ENCODE peak calls at places on chromosomes 11 and 22, in four cellular contexts. One of them, this sample, is unnamed.

GRCh38 chr22:32318361-32318760 is 39.3 kb upstream of the RFPL3 start:
- DNase-seq in CD8-positive, alpha-beta T cell: no peak
- DNase-seq in breast epithelium: no peak
- DNase-seq in body of pancreas: no peak
- DNase-seq in this sample: no peak

GRCh38 chr11:3880724-3881123 is 25.3 kb downstream of the STIM1 start:
- DNase-seq in CD8-positive, alpha-beta T cell: no peak
- DNase-seq in breast epithelium: no peak
- DNase-seq in body of pancreas: no peak
- DNase-seq in this sample: no peak

GRCh38 chr22:30038219-30038618 is 42.0 kb upstream of the HORMAD2 start:
- DNase-seq in CD8-positive, alpha-beta T cell: no peak
- DNase-seq in breast epithelium: no peak
- DNase-seq in body of pancreas: peak
- DNase-seq in this sample: peak

GRCh38 chr11:117387992-117388765 is 60.5 kb downstream of the CEP164 start:
- DNase-seq in CD8-positive, alpha-beta T cell: no peak
- DNase-seq in breast epithelium: no peak
- DNase-seq in body of pancreas: no peak
- DNase-seq in this sample: no peak

GRCh38 chr11:129699711-129700304 is 115.8 kb upstream of the TMEM45B start:
- DNase-seq in CD8-positive, alpha-beta T cell: no peak
- DNase-seq in breast epithelium: no peak
- DNase-seq in body of pancreas: no peak
- DNase-seq in this sample: no peak

GRCh38 chr11:10164621-10165020 is 129.4 kb downstream of the SBF2 start:
- DNase-seq in CD8-positive, alpha-beta T cell: no peak
- DNase-seq in breast epithelium: no peak
- DNase-seq in body of pancreas: no peak
- DNase-seq in this sample: no peak

GRCh38 chr22:46038516-46039430 is 61.8 kb upstream of the WNT7B start:
- DNase-seq in CD8-positive, alpha-beta T cell: no peak
- DNase-seq in breast epithelium: peak
- DNase-seq in body of pancreas: peak
- DNase-seq in this sample: no peak

GRCh38 chr22:36828815-36829214 is 12.0 kb upstream of the PVALB start:
- DNase-seq in CD8-positive, alpha-beta T cell: no peak
- DNase-seq in breast epithelium: no peak
- DNase-seq in body of pancreas: no peak
- DNase-seq in this sample: no peak

GRCh38 chr11:30510750-30511149 is 75.4 kb downstream of the MPPED2 start:
- DNase-seq in CD8-positive, alpha-beta T cell: no peak
- DNase-seq in breast epithelium: no peak
- DNase-seq in body of pancreas: no peak
- DNase-seq in this sample: no peak

GRCh38 chr11:66509131-66509561 is 1.3 kb upstream of the BBS1 start:
- DNase-seq in CD8-positive, alpha-beta T cell: no peak
- DNase-seq in breast epithelium: no peak
- DNase-seq in body of pancreas: no peak
- DNase-seq in this sample: no peak

GRCh38 chr22:33570110-33570509 is 350.2 kb downstream of the LARGE1 start:
- DNase-seq in CD8-positive, alpha-beta T cell: no peak
- DNase-seq in breast epithelium: no peak
- DNase-seq in body of pancreas: no peak
- DNase-seq in this sample: no peak

GRCh38 chr11:75233688-75234295 is 6.8 kb upstream of the TPBGL start:
- DNase-seq in CD8-positive, alpha-beta T cell: no peak
- DNase-seq in breast epithelium: no peak
- DNase-seq in body of pancreas: no peak
- DNase-seq in this sample: peak

GRCh38 chr11:1852271-1852877 is 510 bp upstream of the LSP1 start:
- DNase-seq in CD8-positive, alpha-beta T cell: no peak
- DNase-seq in breast epithelium: no peak
- DNase-seq in body of pancreas: no peak
- DNase-seq in this sample: no peak

GRCh38 chr11:15850992-15851615 is 505.2 kb downstream of the SOX6 start:
- DNase-seq in CD8-positive, alpha-beta T cell: no peak
- DNase-seq in breast epithelium: no peak
- DNase-seq in body of pancreas: no peak
- DNase-seq in this sample: no peak

GRCh38 chr11:70155386-70155785 is 47.7 kb upstream of the FADD start:
- DNase-seq in CD8-positive, alpha-beta T cell: no peak
- DNase-seq in breast epithelium: peak
- DNase-seq in body of pancreas: no peak
- DNase-seq in this sample: no peak

GRCh38 chr11:102625163-102625562 is at the start of gene MMP20:
- DNase-seq in CD8-positive, alpha-beta T cell: no peak
- DNase-seq in breast epithelium: no peak
- DNase-seq in body of pancreas: no peak
- DNase-seq in this sample: no peak

GRCh38 chr22:42269407-42270177 is 861 bp downstream of the TCF20 start:
- DNase-seq in CD8-positive, alpha-beta T cell: peak
- DNase-seq in breast epithelium: peak
- DNase-seq in body of pancreas: peak
- DNase-seq in this sample: peak

GRCh38 chr22:37051629-37052385 is at the start of gene KCTD17:
- DNase-seq in CD8-positive, alpha-beta T cell: peak
- DNase-seq in breast epithelium: no peak
- DNase-seq in body of pancreas: peak
- DNase-seq in this sample: peak

GRCh38 chr11:27716850-27717249 is 16.6 kb upstream of the BDNF start:
- DNase-seq in CD8-positive, alpha-beta T cell: no peak
- DNase-seq in breast epithelium: no peak
- DNase-seq in body of pancreas: no peak
- DNase-seq in this sample: no peak

GRCh38 chr22:28791124-28791523 is 9.2 kb downstream of the XBP1 start:
- DNase-seq in CD8-positive, alpha-beta T cell: no peak
- DNase-seq in breast epithelium: no peak
- DNase-seq in body of pancreas: no peak
- DNase-seq in this sample: no peak

GRCh38 chr11:2791139-2791520 is 91.3 kb upstream of the KCNQ1OT1 start:
- DNase-seq in CD8-positive, alpha-beta T cell: no peak
- DNase-seq in breast epithelium: peak
- DNase-seq in body of pancreas: peak
- DNase-seq in this sample: no peak

GRCh38 chr22:44409691-44410316 is 88.2 kb downstream of the RTL6 start:
- DNase-seq in CD8-positive, alpha-beta T cell: no peak
- DNase-seq in breast epithelium: peak
- DNase-seq in body of pancreas: no peak
- DNase-seq in this sample: no peak

GRCh38 chr11:69361466-69361865 is 67.5 kb downstream of the MYEOV start:
- DNase-seq in CD8-positive, alpha-beta T cell: no peak
- DNase-seq in breast epithelium: peak
- DNase-seq in body of pancreas: no peak
- DNase-seq in this sample: no peak

GRCh38 chr11:103633037-103633788 is 403.2 kb upstream of the DDI1 start:
- DNase-seq in CD8-positive, alpha-beta T cell: no peak
- DNase-seq in breast epithelium: no peak
- DNase-seq in body of pancreas: no peak
- DNase-seq in this sample: no peak

GRCh38 chr22:47260551-47260950 is 498.1 kb downstream of the TBC1D22A start:
- DNase-seq in CD8-positive, alpha-beta T cell: no peak
- DNase-seq in breast epithelium: no peak
- DNase-seq in body of pancreas: no peak
- DNase-seq in this sample: peak

GRCh38 chr22:29154364-29155048 is 51.2 kb upstream of the EMID1 start:
- DNase-seq in CD8-positive, alpha-beta T cell: peak
- DNase-seq in breast epithelium: peak
- DNase-seq in body of pancreas: peak
- DNase-seq in this sample: peak

GRCh38 chr11:530960-531825 is 4.2 kb downstream of the HRAS start:
- DNase-seq in CD8-positive, alpha-beta T cell: no peak
- DNase-seq in breast epithelium: no peak
- DNase-seq in body of pancreas: no peak
- DNase-seq in this sample: no peak

GRCh38 chr22:33542153-33542552 is 378.1 kb downstream of the LARGE1 start:
- DNase-seq in CD8-positive, alpha-beta T cell: no peak
- DNase-seq in breast epithelium: no peak
- DNase-seq in body of pancreas: no peak
- DNase-seq in this sample: no peak

GRCh38 chr11:12668166-12668565 is 6.1 kb upstream of the TEAD1 start:
- DNase-seq in CD8-positive, alpha-beta T cell: no peak
- DNase-seq in breast epithelium: no peak
- DNase-seq in body of pancreas: no peak
- DNase-seq in this sample: no peak

GRCh38 chr11:61009392-61010275 is 38.2 kb downstream of the CD6 start:
- DNase-seq in CD8-positive, alpha-beta T cell: no peak
- DNase-seq in breast epithelium: no peak
- DNase-seq in body of pancreas: no peak
- DNase-seq in this sample: no peak

GRCh38 chr22:24379536-24379935 is 47.9 kb upstream of the ADORA2A start:
- DNase-seq in CD8-positive, alpha-beta T cell: no peak
- DNase-seq in breast epithelium: no peak
- DNase-seq in body of pancreas: no peak
- DNase-seq in this sample: no peak